ENCODE peak calls at places on chromosomes 7 and 10, in eight cellular contexts. I, S, G, K, C, O, M and J are unnamed samples.

GRCh38 chr10:122216047-122216446 is 55.0 kb upstream of the BTBD16 start:
- DNase-seq in I (no peak), S (no peak), G (no peak), K (no peak), C (no peak), O (no peak), M (no peak), J (no peak)

GRCh38 chr7:14931511-14932215 is 29.1 kb upstream of the DGKB start:
- DNase-seq in I (no peak), S (no peak), G (no peak), K (no peak), C (no peak), O (no peak), M (no peak), J (no peak)

GRCh38 chr10:28581916-28582315 is 49.0 kb downstream of the WAC start:
- DNase-seq in I (no peak), S (no peak), G (no peak), K (no peak), C (no peak), O (no peak), M (no peak), J (no peak)

GRCh38 chr10:58064714-58065528 is 202.8 kb downstream of the IPMK start:
- DNase-seq in I (no peak), S (peak; percentile 22), G (peak; percentile 29), K (no peak), C (peak; percentile 59), O (no peak), M (no peak), J (peak; percentile 61)

GRCh38 chr10:29843143-29843542 is 208.4 kb upstream of the SVIL start:
- DNase-seq in I (no peak), S (no peak), G (no peak), K (no peak), C (no peak), O (no peak), M (no peak), J (no peak)

GRCh38 chr10:75568721-75569120 is 137.3 kb downstream of the LRMDA start:
- DNase-seq in I (no peak), S (no peak), G (no peak), K (no peak), C (no peak), O (no peak), M (no peak), J (peak; percentile 16)

GRCh38 chr7:101138149-101138870 is 11.4 kb downstream of the SERPINE1 start:
- DNase-seq in I (peak; percentile 57), S (peak; percentile 67), G (peak; percentile 88), K (peak; percentile 76), C (peak; percentile 88), O (peak; percentile 46), M (peak; percentile 84), J (peak; percentile 96)

GRCh38 chr7:138350701-138351357 is 109.2 kb upstream of the TRIM24 start:
- DNase-seq in I (no peak), S (no peak), G (no peak), K (no peak), C (no peak), O (no peak), M (no peak), J (no peak)

GRCh38 chr7:112497481-112497880 is 16.7 kb downstream of the LSMEM1 start:
- DNase-seq in I (no peak), S (no peak), G (no peak), K (no peak), C (no peak), O (no peak), M (no peak), J (no peak)

GRCh38 chr10:62813981-62814380 is 2.2 kb downstream of the EGR2 start:
- DNase-seq in I (no peak), S (no peak), G (no peak), K (no peak), C (no peak), O (no peak), M (peak; percentile 6), J (no peak)

GRCh38 chr7:42445691-42446090 is 208.7 kb upstream of the GLI3 start:
- DNase-seq in I (no peak), S (no peak), G (no peak), K (no peak), C (no peak), O (no peak), M (no peak), J (peak; percentile 45)

GRCh38 chr10:73263948-73264347 is 11.5 kb upstream of the MRPS16 start:
- DNase-seq in I (no peak), S (no peak), G (no peak), K (no peak), C (no peak), O (no peak), M (no peak), J (peak; percentile 34)